ENCODE peak calls at places on chromosomes 2 and 18, in five cellular contexts. V, U, R, I and L are unnamed samples.

GRCh38 chr2:1584051-1584531 is 160.2 kb downstream of the PXDN start:
- DNase-seq in R (no peak), V (no peak), I (no peak), U (no peak), L (no peak)

GRCh38 chr2:130372833-130373807 is 17.3 kb downstream of the PTPN18 start:
- DNase-seq in I (no peak), R (no peak), V (no peak), U (no peak), L (no peak)

GRCh38 chr2:85194780-85195480 is 61.7 kb downstream of the TCF7L1 start:
- DNase-seq in I (no peak), R (no peak), U (no peak), V (no peak), L (no peak)

GRCh38 chr2:240919161-240919781 is 13.1 kb downstream of the CROCC2 start:
- DNase-seq in U (no peak), I (peak; percentile 8), V (no peak), R (no peak), L (no peak)

GRCh38 chr2:127134235-127134634 is 27.3 kb upstream of the BIN1 start:
- DNase-seq in R (no peak), U (no peak), V (no peak), I (no peak), L (no peak)

GRCh38 chr2:212328129-212328528 is 210.5 kb downstream of the ERBB4 start:
- DNase-seq in V (no peak), U (no peak), I (no peak), R (no peak), L (no peak)

GRCh38 chr2:139600166-139600565 is 820.0 kb upstream of the NXPH2 start:
- DNase-seq in V (no peak), U (no peak), I (no peak), R (no peak), L (no peak)

GRCh38 chr18:52339891-52340371 is at the start of gene DCC:
- DNase-seq in U (no peak), I (peak; percentile 47), R (no peak), V (no peak), L (no peak)

GRCh38 chr2:238558456-238559099 is 131.9 kb downstream of the ASB1 start:
- DNase-seq in R (no peak), U (no peak), V (no peak), I (no peak), L (no peak)